ENCODE peak calls at places on chromosomes 5 and 9, in five cellular contexts. N, H, R, U and I are unnamed samples.

GRCh38 chr9:84266087-84266561 is 74.4 kb downstream of the SLC28A3 start:
- DNase-seq in N (no peak), H (no peak), R (peak), U (peak), I (no peak)

GRCh38 chr5:17022296-17022695 is 86.2 kb upstream of the MYO10 start:
- DNase-seq in N (no peak), H (no peak), R (no peak), U (no peak), I (no peak)

GRCh38 chr9:121815084-121815483 is 163.7 kb downstream of the DAB2IP start:
- DNase-seq in N (no peak), H (no peak), R (no peak), U (no peak), I (no peak)

GRCh38 chr5:179143446-179143845 is 83.3 kb downstream of the ZNF354C start:
- DNase-seq in N (no peak), H (peak), R (no peak), U (no peak), I (no peak)

GRCh38 chr5:148224131-148224742 is 14.1 kb upstream of the MARCOL start:
- DNase-seq in N (no peak), H (no peak), R (no peak), U (no peak), I (no peak)

GRCh38 chr5:4873656-4874055 is 266.5 kb upstream of the ADAMTS16 start:
- DNase-seq in N (no peak), H (no peak), R (no peak), U (no peak), I (no peak)

GRCh38 chr9:134630393-134630790 is 11.2 kb upstream of the COL5A1 start:
- DNase-seq in N (no peak), H (no peak), R (no peak), U (no peak), I (no peak)

GRCh38 chr5:80255752-80256479 is at the start of gene SERINC5:
- DNase-seq in N (peak), H (peak), R (peak), U (peak), I (peak)

GRCh38 chr9:19689324-19690087 is 99.3 kb downstream of the SLC24A2 start:
- DNase-seq in N (no peak), H (no peak), R (no peak), U (no peak), I (no peak)

GRCh38 chr5:72377920-72378635 is 57.9 kb downstream of the PTCD2 start:
- DNase-seq in N (no peak), H (peak), R (no peak), U (no peak), I (no peak)

GRCh38 chr5:168694289-168694688 is 115.1 kb upstream of the PANK3 start:
- DNase-seq in N (no peak), H (no peak), R (no peak), U (no peak), I (no peak)

GRCh38 chr5:1437452-1437851 is 7.8 kb downstream of the SLC6A3 start:
- DNase-seq in N (no peak), H (peak), R (no peak), U (no peak), I (no peak)

GRCh38 chr5:6704361-6704851 is 8.8 kb upstream of the TENT4A start:
- DNase-seq in N (no peak), H (peak), R (no peak), U (no peak), I (no peak)

GRCh38 chr9:94175669-94176068 is 83.4 kb upstream of the ZNF169 start:
- DNase-seq in N (no peak), H (peak), R (no peak), U (no peak), I (no peak)

GRCh38 chr5:43042176-43042625 is 2.1 kb upstream of the ANXA2R start:
- DNase-seq in N (no peak), H (peak), R (peak), U (peak), I (peak)

GRCh38 chr5:126452477-126452876 is 29.3 kb downstream of the GRAMD2B start:
- DNase-seq in N (no peak), H (no peak), R (no peak), U (no peak), I (no peak)

GRCh38 chr5:139124774-139125391 is 73.3 kb downstream of the SIL1 start:
- DNase-seq in N (no peak), H (no peak), R (no peak), U (no peak), I (no peak)

GRCh38 chr9:131485728-131486381 is 16.9 kb upstream of the POMT1 start:
- DNase-seq in N (no peak), H (no peak), R (no peak), U (no peak), I (no peak)

GRCh38 chr9:86732514-86732913 is 214.8 kb downstream of the GAS1 start:
- DNase-seq in N (no peak), H (peak), R (no peak), U (no peak), I (no peak)

DNA sequence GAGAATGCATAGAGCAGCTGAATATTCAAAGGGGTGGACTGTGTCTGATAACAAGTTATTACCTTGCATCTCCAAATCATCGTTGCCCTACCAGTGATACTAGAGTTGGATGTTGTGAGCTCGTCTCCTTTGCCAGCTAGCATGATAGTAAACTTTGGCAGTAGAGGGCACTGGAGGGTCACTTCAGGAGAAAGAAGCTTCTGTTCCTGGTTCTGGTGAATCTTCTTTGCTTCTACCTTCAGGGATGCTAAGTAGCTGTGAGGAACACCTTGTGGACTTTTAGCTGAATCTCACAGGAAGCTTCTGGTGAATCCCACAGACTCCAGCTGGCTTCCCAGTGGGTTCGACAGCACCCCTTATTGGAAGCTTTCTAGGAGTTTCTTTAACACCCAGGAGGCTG is 626.6 kb upstream of the SGCD start:
- DNase-seq in N (no peak), H (no peak), R (peak), U (no peak), I (no peak)
- TF ChIP-seq CTCF in N (no peak), H (no peak), R (peak), U (no peak), I (no peak)

GRCh38 chr9:106529616-106530015 is 333.4 kb upstream of the ZNF462 start:
- DNase-seq in N (no peak), H (no peak), R (no peak), U (no peak), I (no peak)
- TF ChIP-seq CTCF in N (no peak), H (no peak), R (no peak), U (no peak), I (no peak)

GRCh38 chr9:75333624-75334023 is 245.3 kb downstream of the OSTF1 start:
- DNase-seq in N (no peak), H (no peak), R (no peak), U (no peak), I (no peak)
- TF ChIP-seq CTCF in N (peak), H (no peak), R (peak), U (no peak), I (no peak)

DNA sequence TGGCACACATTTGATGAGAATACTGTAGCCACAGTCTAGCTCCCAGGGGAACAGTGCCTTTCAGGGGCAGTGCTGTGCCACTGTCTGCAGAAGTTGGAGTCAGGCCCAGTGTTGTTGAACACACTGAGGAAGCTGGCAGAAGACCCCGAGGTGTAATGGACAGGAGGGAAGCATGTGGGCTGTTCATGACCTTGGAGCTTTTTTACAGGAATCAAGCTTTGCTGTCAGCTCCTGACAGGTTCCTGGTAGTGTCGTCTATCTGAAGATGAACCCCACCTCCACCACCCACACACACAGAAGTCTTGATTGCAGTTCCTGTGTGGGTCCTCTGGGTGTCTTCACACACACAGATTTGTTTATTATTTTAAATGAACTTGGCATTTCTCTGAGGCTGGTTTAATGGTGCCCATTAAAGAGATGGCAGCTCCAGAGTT is 40.3 kb upstream of the TNFAIP8 start:
- DNase-seq in N (no peak), H (peak), R (no peak), U (peak), I (no peak)
- TF ChIP-seq CTCF in N (no peak), H (peak), R (no peak), U (peak), I (no peak)

DNA sequence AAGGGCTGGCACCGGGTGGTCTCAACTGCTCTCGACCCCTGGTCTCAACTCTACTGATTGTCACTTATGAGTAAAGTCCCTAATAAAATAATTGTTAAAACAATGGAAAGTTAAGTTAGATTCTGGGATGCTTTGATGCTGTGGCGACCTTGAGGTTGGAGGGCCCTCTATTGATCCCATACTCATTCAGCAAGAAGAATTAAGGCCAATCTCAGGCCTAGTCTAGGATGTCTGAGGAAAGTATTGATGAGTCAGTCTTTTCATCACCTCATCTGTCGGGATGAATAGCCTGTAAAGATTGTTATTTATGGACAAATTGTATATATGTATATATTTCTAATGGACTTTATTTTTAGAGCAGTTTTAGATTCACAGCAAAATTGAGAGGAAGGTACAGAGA is 50.8 kb downstream of the WDR36 start:
- DNase-seq in N (no peak), H (peak), R (no peak), U (no peak), I (no peak)
- TF ChIP-seq CTCF in N (no peak), H (no peak), R (no peak), U (no peak), I (no peak)